ENCODE peak calls at places on chromosome X, in six cellular contexts. Y is AG09319, G is tibial nerve, Z is cardiac muscle cell, A is RWPE2, N is tibial artery. O is an unnamed sample.

GRCh38 chrX:18887821-18888205 is 96.1 kb downstream of the PHKA2 start:
- DNase-seq in Y (no peak), G (no peak), Z (peak), A (no peak), N (no peak), O (no peak)

GRCh38 chrX:130994671-130995070 is 63.5 kb upstream of the ARHGAP36 start:
- DNase-seq in Y (no peak), G (peak), Z (peak), A (no peak), N (no peak), O (peak)

GRCh38 chrX:1612641-1613286 is 2.1 kb upstream of the ASMT start:
- DNase-seq in Y (no peak), G (no peak), Z (no peak), A (no peak), N (no peak), O (no peak)

GRCh38 chrX:135477576-135477975 is 42.9 kb upstream of the INTS6L start:
- DNase-seq in Y (peak), G (peak), Z (peak), A (no peak), N (no peak), O (peak)

GRCh38 chrX:51002160-51002632 is 91.7 kb downstream of the BMP15 start:
- DNase-seq in Y (no peak), G (peak), Z (no peak), A (no peak), N (no peak), O (no peak)

GRCh38 chrX:131752493-131753198 is 208.8 kb downstream of the OR13H1 start:
- DNase-seq in Y (peak), G (no peak), Z (no peak), A (no peak), N (no peak), O (no peak)

GRCh38 chrX:46444011-46444410 is 101.2 kb downstream of the ZNF674 start:
- DNase-seq in Y (peak), G (no peak), Z (peak), A (no peak), N (no peak), O (no peak)

GRCh38 chrX:88789825-88790224 is 42.8 kb downstream of the CPXCR1 start:
- DNase-seq in Y (no peak), G (no peak), Z (no peak), A (no peak), N (no peak), O (no peak)

GRCh38 chrX:1417921-1418875 is 26.3 kb upstream of the SLC25A6 start:
- DNase-seq in Y (no peak), G (no peak), Z (no peak), A (no peak), N (peak), O (no peak)

GRCh38 chrX:134936542-134936941 is 54.2 kb upstream of the SMIM10 start:
- DNase-seq in Y (no peak), G (no peak), Z (peak), A (no peak), N (no peak), O (no peak)

GRCh38 chrX:97215166-97215565 is 331.5 kb downstream of the RPA4 start:
- DNase-seq in Y (no peak), G (no peak), Z (no peak), A (no peak), N (no peak), O (no peak)

GRCh38 chrX:150767475-150768131 is 74.4 kb downstream of the MTMR1 start:
- DNase-seq in Y (peak), G (no peak), Z (peak), A (no peak), N (no peak), O (peak)

DNA sequence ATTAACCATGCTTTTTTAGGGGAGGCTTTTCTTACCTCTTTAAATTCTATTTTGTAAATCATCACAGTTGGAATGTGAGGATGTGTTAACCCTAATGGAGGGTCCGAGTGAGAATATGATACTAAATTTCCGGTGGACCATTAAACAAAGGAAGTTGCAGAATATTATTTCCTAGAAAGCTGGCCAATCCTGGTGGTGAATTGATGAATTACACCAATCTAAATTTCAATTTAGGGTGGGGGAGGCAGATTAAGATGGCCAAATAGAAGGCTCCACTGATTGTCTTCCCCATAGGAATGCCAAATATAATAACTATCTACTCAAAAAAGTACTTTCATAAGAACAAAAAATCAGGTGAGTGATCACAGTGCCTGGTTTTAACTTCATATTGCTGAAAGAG is 1045.6 kb downstream of the GLUD2 start:
- DNase-seq in Y (no peak), G (no peak), Z (no peak), A (no peak), N (no peak), O (no peak)
- TF ChIP-seq CTCF in Y (no peak), G (no peak), Z (no peak), A (no peak), N (no peak), O (no peak)

GRCh38 chrX:118329179-118329578 is 16.7 kb upstream of the WDR44 start:
- DNase-seq in Y (no peak), G (no peak), Z (no peak), A (no peak), N (no peak), O (no peak)

GRCh38 chrX:118324588-118324987 is 21.3 kb upstream of the WDR44 start:
- DNase-seq in Y (no peak), G (no peak), Z (no peak), A (no peak), N (no peak), O (no peak)

DNA sequence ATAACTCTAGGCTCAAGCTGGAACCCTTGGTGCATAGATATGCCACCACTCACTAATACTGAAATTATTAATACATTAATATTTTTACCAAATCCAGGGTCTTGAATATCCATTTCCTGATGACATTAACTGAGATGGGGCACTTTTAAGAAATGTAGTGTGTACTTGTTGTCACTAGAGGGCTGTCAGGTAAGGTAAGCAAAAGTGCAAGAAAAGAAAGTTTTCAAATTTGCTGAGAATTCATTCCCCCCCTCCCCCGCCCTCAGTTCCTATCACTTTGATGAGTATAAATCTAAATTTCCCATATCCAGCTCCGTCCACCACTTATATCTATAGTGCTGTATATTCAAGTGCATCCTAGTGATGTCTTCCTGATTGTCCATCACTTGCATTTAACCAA is 20.5 kb upstream of the WDR44 start:
- DNase-seq in Y (no peak), G (no peak), Z (peak), A (no peak), N (no peak), O (no peak)
- TF ChIP-seq CTCF in Y (peak), G (no peak), Z (peak), A (peak), N (no peak), O (peak)

GRCh38 chrX:38798956-38799355 is 2.3 kb upstream of the MID1IP1 start:
- DNase-seq in Y (no peak), G (no peak), Z (peak), A (no peak), N (no peak), O (no peak)

GRCh38 chrX:38800981-38801845 is at the start of gene MID1IP1:
- DNase-seq in Y (peak), G (peak), Z (peak), A (peak), N (peak), O (peak)

GRCh38 chrX:38796926-38797325 is 4.3 kb upstream of the MID1IP1 start:
- DNase-seq in Y (no peak), G (no peak), Z (peak), A (no peak), N (no peak), O (no peak)

GRCh38 chrX:38803286-38803608 is 2.0 kb downstream of the MID1IP1 start:
- DNase-seq in Y (no peak), G (no peak), Z (no peak), A (no peak), N (no peak), O (peak)

GRCh38 chrX:38799995-38800394 is 1.3 kb upstream of the MID1IP1 start:
- DNase-seq in Y (no peak), G (no peak), Z (no peak), A (no peak), N (no peak), O (peak)
- TF ChIP-seq CTCF in Y (no peak), G (no peak), Z (no peak), A (no peak), N (no peak), O (peak)

GRCh38 chrX:63418211-63418610 is 67.1 kb upstream of the SPIN4 start:
- DNase-seq in Y (no peak), G (no peak), Z (no peak), A (no peak), N (no peak), O (no peak)

GRCh38 chrX:63424063-63424462 is 72.9 kb upstream of the SPIN4 start:
- DNase-seq in Y (no peak), G (no peak), Z (no peak), A (no peak), N (no peak), O (no peak)

GRCh38 chrX:63417649-63418048 is 66.5 kb upstream of the SPIN4 start:
- DNase-seq in Y (no peak), G (no peak), Z (no peak), A (no peak), N (no peak), O (no peak)

GRCh38 chrX:63426519-63426918 is 75.4 kb upstream of the SPIN4 start:
- DNase-seq in Y (no peak), G (no peak), Z (no peak), A (no peak), N (no peak), O (no peak)

GRCh38 chrX:63421411-63421810 is 70.3 kb upstream of the SPIN4 start:
- DNase-seq in Y (no peak), G (no peak), Z (no peak), A (no peak), N (no peak), O (no peak)
- TF ChIP-seq CTCF in Y (no peak), G (no peak), Z (no peak), A (peak), N (no peak), O (no peak)

GRCh38 chrX:15056044-15056443 is 182.8 kb downstream of the MOSPD2 start:
- DNase-seq in Y (no peak), G (no peak), Z (no peak), A (no peak), N (no peak), O (no peak)

GRCh38 chrX:15055146-15055930 is 182.1 kb downstream of the MOSPD2 start:
- DNase-seq in Y (no peak), G (no peak), Z (no peak), A (no peak), N (no peak), O (no peak)

DNA sequence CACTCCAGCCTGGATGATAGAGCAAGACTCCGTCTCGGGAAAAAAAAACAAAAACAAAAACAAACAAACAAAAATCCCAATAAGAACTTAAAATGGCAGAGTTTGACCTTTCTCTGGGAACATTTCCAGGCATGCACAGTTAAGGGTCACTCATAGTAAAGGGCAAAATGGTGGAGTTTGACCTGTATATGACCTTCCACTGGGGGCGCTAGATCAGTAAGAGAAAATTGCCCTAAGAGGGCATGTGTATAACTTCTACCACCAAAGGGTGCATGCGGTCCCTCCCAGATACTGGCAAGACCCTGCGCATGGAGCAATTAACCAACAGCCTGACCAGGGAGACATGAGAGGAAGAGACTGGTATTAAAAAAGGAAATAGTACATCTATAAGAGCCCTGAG is 177.2 kb downstream of the MOSPD2 start:
- DNase-seq in Y (no peak), G (no peak), Z (no peak), A (no peak), N (no peak), O (no peak)
- TF ChIP-seq CTCF in Y (no peak), G (no peak), Z (no peak), A (no peak), N (no peak), O (no peak)

DNA sequence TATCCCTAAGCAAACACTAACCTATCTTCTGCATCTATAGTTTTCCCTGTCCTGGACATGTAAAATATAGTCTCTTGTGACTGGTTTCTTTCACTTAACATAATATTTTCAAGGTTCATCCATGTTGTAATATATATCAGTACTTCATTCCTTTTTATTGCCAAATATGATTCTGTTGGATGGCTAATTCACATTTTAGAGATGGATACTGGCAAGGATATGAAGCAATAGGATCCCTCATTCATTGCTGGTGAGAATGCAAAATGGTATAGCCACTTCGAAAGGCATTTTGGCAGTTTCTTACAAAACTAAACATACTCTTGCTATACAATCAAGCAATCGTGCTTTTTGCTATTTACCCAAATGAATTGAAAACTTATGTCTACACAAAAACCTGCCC is 6.7 kb downstream of the TCEAL9 start:
- DNase-seq in Y (no peak), G (no peak), Z (no peak), A (no peak), N (no peak), O (no peak)
- TF ChIP-seq CTCF in Y (no peak), G (no peak), Z (no peak), A (no peak), N (no peak), O (no peak)

GRCh38 chrX:9724711-9725110 is 40.9 kb downstream of the GPR143 start:
- DNase-seq in Y (no peak), G (no peak), Z (peak), A (no peak), N (no peak), O (no peak)
- TF ChIP-seq CTCF in Y (no peak), G (no peak), Z (peak), A (no peak), N (no peak), O (no peak)

O was measured in GM13977.